ENCODE peak calls at places on chromosomes 1 and 21, in nine cellular contexts. D, A, F, W, N, U, V, C and H are unnamed samples.

GRCh38 chr1:230757856-230758704 is 10.9 kb downstream of the CAPN9 start:
- DNase-seq in C (no peak), F (no peak), V (no peak), U (no peak), N (no peak), D (no peak), A (no peak), W (no peak), H (no peak)

GRCh38 chr1:218886472-218886871 is 287.2 kb upstream of the LYPLAL1 start:
- DNase-seq in D (peak; percentile 42), U (peak; percentile 54), A (no peak), F (no peak), C (peak; percentile 84), V (no peak), N (no peak), W (no peak), H (peak; percentile 40)

GRCh38 chr21:29822064-29822463 is 117.7 kb downstream of the GRIK1 start:
- DNase-seq in D (no peak), A (no peak), U (no peak), W (no peak), N (no peak), V (no peak), C (no peak), F (no peak), H (no peak)

GRCh38 chr1:88001460-88001859 is 672.8 kb downstream of the LMO4 start:
- DNase-seq in W (no peak), F (no peak), U (peak; percentile 66), C (peak; percentile 85), A (no peak), V (no peak), N (no peak), D (no peak), H (peak; percentile 58)

GRCh38 chr1:180211156-180211859 is 18.8 kb upstream of the LHX4 start:
- DNase-seq in C (no peak), W (no peak), A (no peak), U (no peak), N (no peak), F (no peak), D (no peak), V (no peak), H (no peak)

GRCh38 chr1:244969355-244970235 is 105.3 kb upstream of the HNRNPU start:
- DNase-seq in F (no peak), C (peak; percentile 84), D (peak; percentile 85), U (peak; percentile 83), A (no peak), W (peak; percentile 40), V (peak; percentile 98), N (no peak), H (peak; percentile 80)

GRCh38 chr1:207309775-207310273 is 11.7 kb upstream of the CD55 start:
- DNase-seq in N (no peak), U (peak; percentile 90), A (no peak), V (peak; percentile 70), C (peak; percentile 93), F (no peak), D (peak; percentile 62), W (peak; percentile 50), H (peak; percentile 86)

GRCh38 chr1:232990729-232991128 is 40.3 kb downstream of the NTPCR start:
- DNase-seq in N (no peak), A (no peak), F (no peak), D (no peak), U (no peak), W (no peak), V (no peak), C (no peak), H (no peak)

GRCh38 chr21:33734818-33735217 is 92.5 kb downstream of the ITSN1 start:
- DNase-seq in F (no peak), V (no peak), C (no peak), N (no peak), D (no peak), U (no peak), A (no peak), W (no peak), H (no peak)

GRCh38 chr1:56378376-56379070 is 200.8 kb downstream of the PLPP3 start:
- DNase-seq in W (no peak), C (no peak), A (no peak), U (no peak), D (no peak), V (no peak), N (no peak), F (no peak), H (no peak)

GRCh38 chr1:161074676-161075368 is 5.1 kb upstream of the ARHGAP30 start:
- DNase-seq in A (peak; percentile 58), F (no peak), D (peak; percentile 1), V (no peak), W (no peak), C (no peak), U (no peak), N (no peak), H (no peak)

DNA sequence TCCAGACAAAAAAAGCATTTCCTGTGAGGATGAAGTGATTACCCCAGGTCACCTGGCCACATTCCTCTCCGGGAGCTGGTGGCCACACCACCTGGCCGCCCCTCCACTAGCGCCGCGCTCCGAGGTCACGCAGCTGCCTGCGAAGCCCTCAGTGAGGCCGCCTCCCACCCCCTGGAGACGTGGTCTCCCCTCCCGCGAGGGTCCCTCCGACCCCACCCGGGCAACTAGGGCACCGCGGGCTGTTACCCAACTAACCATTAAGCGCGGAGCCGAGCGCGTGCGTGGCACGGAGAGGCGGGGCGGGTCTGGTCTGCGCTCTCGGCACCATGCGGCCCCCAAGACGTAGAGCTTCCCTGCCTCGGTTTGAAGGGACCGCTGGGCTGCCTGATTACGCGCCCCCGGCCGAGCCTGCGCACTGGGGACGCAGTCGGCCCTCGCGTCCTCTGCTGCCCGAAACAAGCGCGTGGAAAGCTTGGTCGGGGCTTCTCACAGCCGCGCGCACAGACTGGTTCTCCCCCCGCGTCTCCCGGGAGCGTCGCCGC is 106.5 kb downstream of the SLC16A1 start:
- DNase-seq in U (peak; percentile 67), D (peak; percentile 70), A (no peak), C (peak; percentile 51), V (peak; percentile 11), N (peak; percentile 77), W (no peak), F (peak; percentile 35), H (peak; percentile 56)
- H3K4me2 ChIP-seq in U (peak overlapping the region; percentile 71), D (peak overlapping the region; percentile 100), A (no peak overlapping the region), C (peak overlapping the region; percentile 98), V (peak overlapping the region; percentile 62), N (peak overlapping the region; percentile 2), W (no peak overlapping the region), F (peak overlapping the region; percentile 61), H (peak overlapping the region; percentile 95)

GRCh38 chr1:163231385-163231784 is 28.7 kb upstream of the RGS5 start:
- DNase-seq in C (no peak), A (no peak), W (no peak), D (no peak), F (no peak), U (peak; percentile 77), V (peak; percentile 66), N (no peak), H (peak; percentile 72)

GRCh38 chr1:163227126-163227525 is 24.4 kb upstream of the RGS5 start:
- DNase-seq in A (no peak), U (no peak), C (no peak), F (no peak), W (no peak), D (no peak), V (no peak), N (no peak), H (no peak)

DNA sequence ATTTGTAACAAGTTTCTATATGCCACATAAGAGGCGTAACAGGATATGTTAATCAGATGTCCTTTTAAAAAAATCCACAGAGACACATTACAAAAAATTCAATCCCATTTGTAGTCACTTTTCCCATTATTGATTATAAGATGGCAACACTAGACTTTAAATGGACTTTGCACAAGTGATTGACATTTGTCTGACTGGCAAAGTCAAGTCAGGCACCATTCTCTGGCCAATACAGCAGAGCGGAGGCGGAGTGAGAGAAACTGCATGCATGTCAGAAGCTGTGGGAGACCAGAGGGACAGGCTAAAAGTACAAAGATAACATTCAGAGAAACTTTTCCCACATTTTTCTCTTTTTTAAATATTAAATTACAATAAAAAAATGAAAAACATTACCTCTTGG is 28.1 kb upstream of the RGS5 start:
- DNase-seq in N (no peak), F (no peak), C (no peak), A (no peak), D (peak; percentile 8), W (no peak), V (no peak), U (no peak), H (no peak)
- H3K27ac ChIP-seq in N (no peak overlapping the region), F (no peak overlapping the region), C (no peak overlapping the region), A (no peak overlapping the region), D (no peak overlapping the region), W (no peak overlapping the region), V (no peak overlapping the region), U (no peak overlapping the region), H (no peak overlapping the region)

GRCh38 chr1:61098906-61099437 is 16.6 kb downstream of the NFIA start:
- DNase-seq in W (no peak), D (no peak), V (no peak), F (no peak), C (no peak), N (no peak), A (no peak), U (no peak), H (no peak)

GRCh38 chr1:61098333-61098732 is 16.0 kb downstream of the NFIA start:
- DNase-seq in N (no peak), D (no peak), W (no peak), C (no peak), A (no peak), F (no peak), V (no peak), U (no peak), H (no peak)

GRCh38 chr1:61101461-61102440 is 19.4 kb downstream of the NFIA start:
- DNase-seq in D (no peak), W (no peak), C (no peak), N (no peak), U (no peak), A (no peak), F (no peak), V (no peak), H (no peak)

GRCh38 chr1:61097326-61097725 is 15.0 kb downstream of the NFIA start:
- DNase-seq in W (no peak), V (no peak), A (no peak), D (no peak), N (no peak), F (no peak), U (peak; percentile 67), C (peak; percentile 61), H (peak; percentile 57)

DNA sequence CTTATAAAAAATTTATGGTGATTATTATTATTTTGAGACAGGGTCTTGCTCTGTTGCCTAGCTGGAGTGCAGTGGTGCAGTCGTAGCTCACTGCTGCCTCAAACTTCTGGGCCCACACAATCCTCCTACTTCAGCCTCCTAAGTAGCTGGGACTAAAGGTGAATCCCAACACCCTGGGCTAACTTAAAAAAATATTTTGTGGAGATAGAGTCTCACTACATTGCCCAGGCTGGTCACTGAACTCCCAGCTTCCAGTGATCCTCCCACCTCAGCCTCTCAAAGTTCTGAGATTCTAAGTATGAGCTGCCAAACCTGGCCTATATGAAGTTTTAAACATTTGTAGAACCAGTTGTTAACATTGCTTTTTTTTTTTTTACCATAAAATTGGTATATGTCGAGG is 18.2 kb downstream of the NFIA start:
- DNase-seq in U (no peak), F (no peak), W (no peak), V (no peak), A (no peak), N (no peak), C (no peak), D (no peak), H (no peak)
- H3K4me2 ChIP-seq in U (no peak overlapping the region), F (no peak overlapping the region), W (no peak overlapping the region), V (no peak overlapping the region), A (no peak overlapping the region), N (no peak overlapping the region), C (no peak overlapping the region), D (no peak overlapping the region), H (no peak overlapping the region)

DNA sequence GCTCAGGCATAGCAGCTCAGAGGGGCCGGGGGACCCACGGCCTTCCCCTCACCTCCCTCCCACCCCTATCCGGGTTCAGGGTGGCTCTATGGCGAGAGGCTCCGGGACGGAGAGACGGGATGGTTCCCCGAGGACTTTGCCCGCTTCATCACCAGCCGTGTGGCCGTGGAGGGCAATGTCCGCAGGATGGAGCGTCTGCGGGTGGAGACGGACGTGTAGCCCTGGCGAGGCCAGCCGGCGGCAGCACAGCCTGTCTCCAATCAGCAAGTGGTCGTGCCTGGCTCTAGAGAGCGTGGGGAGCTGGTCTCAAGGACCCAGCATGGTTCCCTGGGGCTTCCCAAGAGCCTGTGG is 25.9 kb downstream of the ARHGEF16 start:
- DNase-seq in F (no peak), N (no peak), U (no peak), V (no peak), C (no peak), W (no peak), D (peak; percentile 61), A (no peak), H (no peak)
- H3K27ac ChIP-seq in F (no peak overlapping the region), N (no peak overlapping the region), U (no peak overlapping the region), V (no peak overlapping the region), C (no peak overlapping the region), W (no peak overlapping the region), D (peak overlapping the region; percentile 74), A (no peak overlapping the region), H (no peak overlapping the region)